ENCODE peak calls at places on chromosomes 4 and X, in four cellular contexts. B is fibroblast of mammary gland, V is esophagus squamous epithelium, Q is astrocyte of the cerebellum. X is an unnamed sample.

GRCh38 chr4:118849867-118850812 is 14.2 kb upstream of the SEC24D start:
- DNase-seq in V (no peak), B (no peak), Q (no peak), X (peak; percentile 49)

GRCh38 chr4:55635760-55636621 is at the start of gene NMU:
- DNase-seq in B (peak; percentile 14), V (no peak), Q (no peak), X (no peak)

GRCh38 chr4:53647547-53647946 is 56.3 kb upstream of the LNX1 start:
- DNase-seq in B (no peak), Q (no peak), V (no peak), X (no peak)

GRCh38 chr4:40486534-40486933 is 143.1 kb downstream of the RBM47 start:
- DNase-seq in Q (no peak), V (no peak), B (peak; percentile 71), X (peak; percentile 50)

GRCh38 chrX:14875624-14876023 is 2.4 kb downstream of the MOSPD2 start:
- DNase-seq in B (no peak), Q (no peak), V (no peak), X (no peak)

GRCh38 chr4:173018446-173018845 is 150.2 kb upstream of the GALNT7 start:
- DNase-seq in Q (no peak), V (no peak), B (no peak), X (no peak)

GRCh38 chr4:39480251-39480650 is 21.4 kb downstream of the LIAS start:
- DNase-seq in Q (no peak), B (no peak), V (no peak), X (no peak)

GRCh38 chr4:10276152-10276551 is 159.6 kb upstream of the WDR1 start:
- DNase-seq in B (no peak), V (no peak), Q (no peak), X (no peak)

GRCh38 chr4:188221090-188221489 is 81.8 kb downstream of the TRIML1 start:
- DNase-seq in V (no peak), B (no peak), Q (no peak), X (no peak)

GRCh38 chr4:80201326-80202151 is 4.2 kb downstream of the PRDM8 start:
- DNase-seq in Q (no peak), B (peak; percentile 55), V (peak; percentile 20), X (peak; percentile 49)

GRCh38 chrX:100654256-100654655 is 10.3 kb downstream of the SRPX2 start:
- DNase-seq in Q (no peak), B (peak; percentile 64), V (no peak), X (peak; percentile 61)

GRCh38 chr4:137644201-137644600 is 111.9 kb upstream of the PCDH18 start:
- DNase-seq in Q (no peak), V (no peak), B (peak; percentile 56), X (peak; percentile 33)

GRCh38 chr4:128528793-128529553 is 241.4 kb upstream of the PGRMC2 start:
- DNase-seq in Q (peak; percentile 89), B (peak; percentile 98), V (no peak), X (peak; percentile 99)

GRCh38 chr4:95470622-95471021 is 78.2 kb downstream of the UNC5C start:
- DNase-seq in V (no peak), B (no peak), Q (no peak), X (no peak)

GRCh38 chr4:148056879-148057278 is 325.0 kb downstream of the ARHGAP10 start:
- DNase-seq in V (no peak), Q (peak; percentile 46), B (peak; percentile 80), X (peak; percentile 69)

GRCh38 chr4:174627473-174627872 is 105.2 kb upstream of the HPGD start:
- DNase-seq in Q (no peak), V (no peak), B (peak; percentile 15), X (no peak)

GRCh38 chr4:55729306-55730142 is 90.1 kb upstream of the EXOC1L start:
- DNase-seq in V (no peak), Q (no peak), B (no peak), X (no peak)

DNA sequence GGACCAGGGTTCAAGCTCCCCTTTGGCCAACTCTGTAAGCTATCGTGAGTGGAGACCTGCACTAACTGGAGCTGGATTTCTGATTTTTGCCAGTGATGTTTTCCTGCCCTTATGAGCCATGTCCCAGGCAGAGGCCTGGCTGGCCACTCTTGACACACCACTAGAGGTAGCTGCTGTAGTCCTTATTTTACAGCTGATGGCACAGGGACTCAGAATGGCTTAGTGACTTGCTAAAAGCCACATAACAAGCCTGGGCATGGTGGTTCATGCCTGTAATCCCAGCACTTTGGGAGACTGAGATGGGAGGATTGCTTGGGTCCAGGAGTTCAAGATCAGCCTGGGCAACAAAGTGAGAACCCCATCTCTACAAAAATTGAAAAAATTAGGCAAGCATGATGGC is 33.4 kb downstream of the CYTL1 start:
- DNase-seq in V (no peak), B (no peak), Q (no peak), X (no peak)
- TF ChIP-seq CTCF in V (no peak), B (peak; percentile 34), Q (peak; percentile 22), X (peak; percentile 44)

GRCh38 chrX:51484616-51485015 is 11.8 kb downstream of the NUDT11 start:
- DNase-seq in Q (no peak), B (no peak), V (no peak), X (no peak)

GRCh38 chrX:51487960-51488267 is 8.5 kb downstream of the NUDT11 start:
- DNase-seq in V (no peak), Q (no peak), B (peak; percentile 7), X (peak; percentile 13)
- TF ChIP-seq CTCF in V (no peak), Q (no peak), B (no peak), X (no peak)

GRCh38 chr4:67106846-67107467 is 438.3 kb downstream of the CENPC start:
- DNase-seq in V (no peak), Q (no peak), B (no peak), X (peak; percentile 7)

GRCh38 chr4:67104145-67104544 is 441.2 kb downstream of the CENPC start:
- DNase-seq in V (no peak), B (no peak), Q (no peak), X (no peak)

GRCh38 chr4:67101612-67102011 is 443.7 kb downstream of the CENPC start:
- DNase-seq in B (no peak), Q (no peak), V (no peak), X (no peak)

DNA sequence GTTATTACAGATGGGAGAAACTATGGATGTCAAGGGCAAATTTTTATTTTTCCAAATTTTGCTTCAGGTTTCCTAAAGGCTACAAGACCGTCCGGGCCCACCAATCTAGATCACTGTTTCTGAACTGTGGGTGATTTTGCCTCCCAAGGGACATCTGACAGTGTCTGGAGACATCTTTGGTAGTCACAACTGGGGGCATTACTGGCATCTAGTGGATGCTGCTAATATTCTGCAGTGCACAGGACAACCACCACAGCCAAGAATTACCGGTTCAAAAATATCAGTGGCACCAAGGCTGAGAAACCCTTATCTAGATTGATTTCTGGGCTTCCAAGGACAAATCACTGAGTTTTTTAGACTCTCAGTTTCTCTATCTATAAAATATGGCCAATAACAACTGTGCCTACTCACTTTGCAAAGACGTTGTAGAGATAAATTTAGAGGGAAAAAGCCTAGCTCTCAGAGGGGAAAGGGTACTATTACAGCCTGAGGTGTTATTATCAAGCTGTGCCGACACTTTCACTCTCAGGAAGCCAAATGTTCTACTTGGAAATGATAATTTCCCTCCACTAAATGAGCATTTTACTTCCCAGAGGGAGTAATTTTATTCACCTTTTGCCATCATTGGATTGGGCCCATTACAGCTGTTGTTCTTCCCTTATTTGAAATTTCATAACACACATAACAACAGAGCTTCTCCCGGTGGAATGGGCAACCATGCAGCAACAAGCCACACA is 442.1 kb downstream of the CENPC start:
- DNase-seq in V (no peak), B (no peak), Q (no peak), X (no peak)
- TF ChIP-seq CTCF in V (no peak), B (no peak), Q (no peak), X (no peak)

GRCh38 chrX:12447448-12448154 is 309.3 kb downstream of the FRMPD4 start:
- DNase-seq in B (peak; percentile 93), Q (peak; percentile 27), V (no peak), X (peak; percentile 13)
- TF ChIP-seq CTCF in B (peak; percentile 32), Q (peak; percentile 18), V (no peak), X (peak; percentile 13)